ENCODE peak calls at places on chromosomes 5 and 9, in five cellular contexts. Y is stimulated activated CD4-positive, alpha-beta T cell treated with anti-CD3 and anti-CD28 coated beads, Interleukin-1b, Interleukin-23, amount 100 ng/mL, for 24 hours; U is lung microvascular endothelial cell; A is uterus; W is NCI-H146. E is an unnamed sample.

GRCh38 chr9:27473135-27473534 is 51.0 kb upstream of the IFNK start:
- DNase-seq in W (peak), U (no peak), A (peak), Y (no peak), E (no peak)

GRCh38 chr9:100474082-100474949 is 1.4 kb downstream of the TMEFF1 start:
- DNase-seq in A (no peak), Y (no peak), W (no peak), U (no peak), E (no peak)

GRCh38 chr9:22210262-22210661 is 201.2 kb upstream of the CDKN2B start:
- DNase-seq in Y (no peak), U (peak), W (no peak), A (no peak), E (no peak)

GRCh38 chr5:132471944-132472343 is 18.6 kb downstream of the IRF1 start:
- DNase-seq in U (no peak), W (no peak), Y (no peak), A (no peak), E (no peak)

GRCh38 chr9:98654247-98654646 is 54.5 kb downstream of the GABBR2 start:
- DNase-seq in W (peak), Y (no peak), U (no peak), A (no peak), E (no peak)

GRCh38 chr5:26700759-26701384 is 337.5 kb downstream of the CDH9 start:
- DNase-seq in A (no peak), U (peak), W (peak), Y (no peak), E (no peak)

GRCh38 chr5:138064526-138064925 is 19.3 kb upstream of the WNT8A start:
- DNase-seq in A (no peak), Y (no peak), W (no peak), U (no peak), E (no peak)

GRCh38 chr9:99023831-99024230 is 80.1 kb downstream of the COL15A1 start:
- DNase-seq in Y (no peak), U (no peak), W (peak), A (peak), E (peak)

GRCh38 chr5:178115835-178116405 is 2.6 kb downstream of the N4BP3 start:
- DNase-seq in A (no peak), W (no peak), Y (no peak), U (no peak), E (no peak)

GRCh38 chr9:4435197-4435596 is 55.1 kb upstream of the SLC1A1 start:
- DNase-seq in A (no peak), W (no peak), U (peak), Y (no peak), E (no peak)

GRCh38 chr9:107631788-107632187 is 142.2 kb upstream of the KLF4 start:
- DNase-seq in A (no peak), W (no peak), Y (no peak), U (no peak), E (no peak)

GRCh38 chr9:33051149-33051548 is 25.3 kb downstream of the SMU1 start:
- DNase-seq in W (no peak), U (no peak), Y (no peak), A (no peak), E (no peak)